ENCODE peak calls at places on chromosomes 13 and 19, in six cellular contexts. I is uterus, M is astrocyte, X is GM06990, A is hepatocyte, E is psoas muscle. J is an unnamed sample. For H3K27me3, the result is how much of the 10 kb centered on the place peaks cover.

GRCh38 chr19:42129399-42130253 is 2.6 kb downstream of the POU2F2 start:
- DNase-seq in I (no peak), M (no peak), X (peak), A (no peak), E (peak), J (peak)

GRCh38 chr13:25752957-25753540 is 298.8 kb downstream of the SHISA2 start:
- DNase-seq in I (peak), M (peak), X (no peak), A (peak), E (peak), J (peak)

GRCh38 chr19:46371371-46371901 is 24.5 kb downstream of the PPP5C start:
- DNase-seq in I (no peak), M (no peak), X (no peak), A (no peak), E (no peak), J (no peak)

GRCh38 chr13:73985789-73986188 is 148.4 kb downstream of the KLF12 start:
- DNase-seq in I (no peak), M (no peak), X (no peak), A (no peak), E (no peak), J (no peak)

GRCh38 chr13:112954488-112955270 is 14.3 kb upstream of the MCF2L start:
- DNase-seq in I (no peak), M (no peak), X (no peak), A (no peak), E (no peak), J (no peak)

GRCh38 chr13:32195713-32196112 is 119.5 kb downstream of the ZAR1L start:
- DNase-seq in I (no peak), M (no peak), X (no peak), A (no peak), E (no peak), J (no peak)

GRCh38 chr19:41308450-41309224 is 1.3 kb upstream of the CCDC97 start:
- DNase-seq in I (peak), M (peak), X (peak), A (peak), E (peak), J (peak)

GRCh38 chr13:60135344-60135743 is 28.4 kb downstream of the DIAPH3 start:
- DNase-seq in I (no peak), M (no peak), X (no peak), A (no peak), E (no peak), J (no peak)

GRCh38 chr13:71169125-71169524 is 697.9 kb downstream of the DACH1 start:
- DNase-seq in I (no peak), M (peak), X (no peak), A (no peak), E (no peak), J (no peak)

GRCh38 chr13:84192125-84192524 is 309.9 kb upstream of the SLITRK1 start:
- DNase-seq in I (no peak), M (peak), X (no peak), A (peak), E (no peak), J (no peak)

GRCh38 chr13:113746143-113746525 is 12.9 kb upstream of the TMEM255B start:
- DNase-seq in I (no peak), M (no peak), X (no peak), A (peak), E (no peak), J (no peak)

GRCh38 chr19:47836038-47836437 is 14.3 kb downstream of the CRX start:
- DNase-seq in I (no peak), M (no peak), X (no peak), A (no peak), E (no peak), J (no peak)

GRCh38 chr13:67369895-67370660 is 139.9 kb upstream of the PCDH9 start:
- DNase-seq in I (no peak), M (peak), X (no peak), A (peak), E (no peak), J (no peak)

GRCh38 chr13:50691682-50692263 is 151.7 kb downstream of the DLEU7 start:
- DNase-seq in I (no peak), M (peak), X (no peak), A (no peak), E (no peak), J (no peak)

GRCh38 chr13:50692396-50692915 is 151.0 kb downstream of the DLEU7 start:
- DNase-seq in I (no peak), M (peak), X (no peak), A (no peak), E (no peak), J (no peak)

GRCh38 chr13:50691176-50691681 is 152.3 kb downstream of the DLEU7 start:
- DNase-seq in I (no peak), M (peak), X (no peak), A (no peak), E (no peak), J (peak)

GRCh38 chr13:50687545-50687944 is 155.9 kb downstream of the DLEU7 start:
- DNase-seq in I (no peak), M (no peak), X (no peak), A (no peak), E (no peak), J (no peak)

DNA sequence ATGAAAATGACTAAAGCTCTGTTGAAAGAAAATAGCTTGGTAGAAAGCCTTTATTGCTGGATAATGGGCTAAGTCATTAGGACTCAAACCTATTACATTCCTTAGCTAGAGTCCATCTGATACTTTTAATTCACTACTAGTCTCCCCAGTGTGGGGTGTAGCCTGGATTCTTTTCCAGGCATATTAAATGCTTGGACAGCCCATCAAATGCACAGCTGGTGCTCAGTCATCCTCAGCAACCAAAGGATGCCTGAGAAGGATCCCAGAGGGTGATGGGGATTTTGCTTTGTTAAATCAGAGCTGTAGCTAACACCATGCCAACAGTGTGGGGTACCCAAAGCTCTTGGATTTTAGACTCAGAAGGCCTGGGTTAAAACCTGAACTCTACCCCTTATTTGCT is 153.5 kb downstream of the DLEU7 start:
- DNase-seq in I (no peak), M (no peak), X (no peak), A (no peak), E (no peak), J (no peak)
- H3K27me3 ChIP-seq in I (under half), M (under half), X (under half), A (under half), E (under half), J (under half)

DNA sequence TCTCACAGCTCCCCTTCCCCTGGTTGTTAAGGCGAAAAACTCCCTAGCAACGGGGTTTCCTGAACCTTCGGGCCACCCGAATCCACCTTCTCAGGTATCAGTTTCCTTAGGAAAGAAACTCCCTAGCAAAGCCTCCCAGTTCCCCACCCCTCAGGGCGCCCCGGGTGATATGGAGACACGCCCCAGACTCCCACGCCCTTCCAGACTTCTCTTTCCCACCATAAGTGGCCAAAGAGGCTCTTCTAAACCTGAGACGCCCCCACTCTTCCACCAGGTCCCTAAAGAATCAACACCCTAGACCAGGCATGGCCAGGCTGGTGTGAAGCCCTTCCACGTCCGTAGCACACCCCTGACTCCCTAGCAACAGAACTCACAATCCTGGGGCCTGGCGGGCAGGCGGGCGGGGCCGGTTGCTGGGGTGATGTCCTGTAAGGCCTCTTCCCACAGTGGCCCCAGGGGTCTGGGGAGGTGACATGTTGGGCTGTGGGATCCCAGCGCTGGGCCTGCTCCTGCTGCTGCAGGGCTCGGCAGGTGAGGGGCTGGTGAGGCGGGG is at the start of gene TMEM190:
- DNase-seq in I (no peak), M (no peak), X (no peak), A (no peak), E (no peak), J (no peak)
- H3K27me3 ChIP-seq in I (under half), M (under half), X (under half), A (under half), E (under half), J (under half)

GRCh38 chr13:20149762-20150161 is 11.1 kb downstream of the GJA3 start:
- DNase-seq in I (no peak), M (no peak), X (no peak), A (no peak), E (no peak), J (no peak)

GRCh38 chr13:20151016-20151415 is 9.8 kb downstream of the GJA3 start:
- DNase-seq in I (no peak), M (no peak), X (no peak), A (no peak), E (no peak), J (no peak)

GRCh38 chr13:20146381-20146780 is 14.5 kb downstream of the GJA3 start:
- DNase-seq in I (no peak), M (no peak), X (no peak), A (no peak), E (no peak), J (no peak)

GRCh38 chr13:20150561-20150960 is 10.3 kb downstream of the GJA3 start:
- DNase-seq in I (no peak), M (no peak), X (no peak), A (no peak), E (no peak), J (no peak)

GRCh38 chr13:20148501-20149183 is 12.2 kb downstream of the GJA3 start:
- DNase-seq in I (no peak), M (no peak), X (no peak), A (no peak), E (no peak), J (no peak)
- H3K27me3 ChIP-seq in I (under half), M (under half), X (under half), A (under half), E (under half), J (under half)

GRCh38 chr13:34243396-34243795 is 425.4 kb downstream of the RFC3 start:
- DNase-seq in I (no peak), M (no peak), X (no peak), A (no peak), E (no peak), J (no peak)

GRCh38 chr13:34249546-34249945 is 431.6 kb downstream of the RFC3 start:
- DNase-seq in I (no peak), M (no peak), X (no peak), A (no peak), E (no peak), J (no peak)

GRCh38 chr13:34247596-34247995 is 429.6 kb downstream of the RFC3 start:
- DNase-seq in I (no peak), M (no peak), X (no peak), A (no peak), E (no peak), J (no peak)

GRCh38 chr13:34250151-34250550 is 432.2 kb downstream of the RFC3 start:
- DNase-seq in I (no peak), M (peak), X (no peak), A (no peak), E (no peak), J (no peak)

DNA sequence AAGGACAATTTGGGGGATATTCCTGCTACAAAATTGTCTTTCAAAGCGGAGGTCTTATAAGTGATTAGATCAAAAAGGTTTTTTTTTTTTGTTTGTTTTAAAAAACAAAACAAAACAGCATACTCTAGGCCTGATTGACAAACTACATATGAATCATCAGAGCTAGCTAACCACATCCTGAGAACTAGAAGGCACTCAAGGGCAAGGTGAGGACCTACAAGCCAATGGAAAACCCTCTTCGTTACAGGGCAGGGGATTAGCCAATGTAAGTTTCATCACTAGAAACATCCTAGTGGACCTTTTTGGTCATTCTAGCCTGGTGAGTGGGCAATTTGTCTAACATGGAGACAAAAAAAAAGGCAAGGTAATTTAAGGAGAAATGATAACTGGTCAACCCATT is 428.6 kb downstream of the RFC3 start:
- DNase-seq in I (no peak), M (no peak), X (no peak), A (no peak), E (no peak), J (no peak)
- H3K27me3 ChIP-seq in I (under half), M (under half), X (under half), A (under half), E (under half), J (under half)

GRCh38 chr19:50719566-50719965 is at the start of gene SHANK1:
- DNase-seq in I (no peak), M (no peak), X (no peak), A (no peak), E (no peak), J (no peak)

GRCh38 chr19:50719119-50719435 is 525 bp downstream of the SHANK1 start:
- DNase-seq in I (no peak), M (no peak), X (no peak), A (no peak), E (no peak), J (no peak)

GRCh38 chr19:50717026-50717723 is 2.4 kb downstream of the SHANK1 start:
- DNase-seq in I (no peak), M (no peak), X (no peak), A (no peak), E (peak), J (no peak)

GRCh38 chr19:50717891-50718254 is 1.7 kb downstream of the SHANK1 start:
- DNase-seq in I (no peak), M (no peak), X (no peak), A (no peak), E (no peak), J (no peak)

GRCh38 chr19:50718255-50719118 is 1.1 kb downstream of the SHANK1 start:
- DNase-seq in I (no peak), M (no peak), X (no peak), A (no peak), E (peak), J (no peak)
- H3K27me3 ChIP-seq in I (under half), M (under half), X (under half), A (under half), E (under half), J (half or more)

GRCh38 chr13:20161951-20162300 is 1.1 kb upstream of the GJA3 start:
- DNase-seq in I (no peak), M (no peak), X (no peak), A (no peak), E (no peak), J (no peak)

GRCh38 chr13:20157387-20157786 is 3.5 kb downstream of the GJA3 start:
- DNase-seq in I (no peak), M (no peak), X (no peak), A (no peak), E (no peak), J (no peak)

GRCh38 chr13:20159646-20160345 is 1.1 kb downstream of the GJA3 start:
- DNase-seq in I (no peak), M (peak), X (no peak), A (no peak), E (no peak), J (no peak)

GRCh38 chr13:20160346-20161274 is at the start of gene GJA3:
- DNase-seq in I (no peak), M (peak), X (peak), A (peak), E (no peak), J (no peak)

DNA sequence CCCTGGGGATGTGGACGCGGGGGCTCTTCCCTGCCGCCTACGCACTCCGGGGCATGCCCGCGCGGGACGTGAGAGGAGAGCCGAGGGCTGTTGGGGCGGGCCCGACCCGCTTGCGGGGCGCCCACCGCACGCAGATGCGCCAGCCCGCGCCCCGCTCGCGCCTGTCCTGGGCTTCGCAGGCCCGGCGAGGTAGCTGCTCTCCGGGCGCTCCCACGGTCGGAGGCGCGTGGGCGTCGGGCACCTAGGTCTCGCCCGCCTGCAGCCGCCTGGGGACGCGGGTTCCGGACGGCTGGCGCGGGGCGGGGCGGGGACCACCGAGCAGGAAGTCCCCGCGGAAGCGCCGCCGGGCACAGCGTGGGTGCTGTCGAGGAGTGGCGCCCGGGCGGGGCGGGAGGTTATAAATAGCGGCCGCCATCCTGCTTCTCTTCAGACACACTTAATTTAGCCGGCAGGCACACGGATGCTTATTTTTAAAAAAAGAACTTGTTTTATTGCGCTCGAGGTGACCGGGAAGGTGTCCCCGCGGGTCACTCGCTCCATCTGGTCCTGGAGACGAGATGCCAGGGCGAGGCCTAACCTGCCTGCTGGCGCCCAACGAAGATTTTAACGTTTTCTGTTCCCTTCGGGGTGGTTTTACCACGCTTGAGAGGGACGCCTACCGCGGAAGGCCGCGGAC is 561 bp upstream of the GJA3 start:
- DNase-seq in I (no peak), M (no peak), X (peak), A (peak), E (no peak), J (no peak)
- H3K27me3 ChIP-seq in I (under half), M (under half), X (under half), A (half or more), E (under half), J (under half)

GRCh38 chr19:50648659-50649058 is 586 bp upstream of the C19orf81 start:
- DNase-seq in I (no peak), M (no peak), X (no peak), A (no peak), E (no peak), J (no peak)

GRCh38 chr19:50644315-50644915 is 4.7 kb upstream of the SYT3 start:
- DNase-seq in I (no peak), M (no peak), X (no peak), A (no peak), E (no peak), J (no peak)

GRCh38 chr19:50646074-50646807 is 3.0 kb upstream of the C19orf81 start:
- DNase-seq in I (no peak), M (no peak), X (no peak), A (peak), E (no peak), J (no peak)

GRCh38 chr19:50647879-50648615 is 1.2 kb upstream of the C19orf81 start:
- DNase-seq in I (no peak), M (no peak), X (no peak), A (no peak), E (no peak), J (no peak)

GRCh38 chr19:50645107-50645506 is 4.1 kb upstream of the C19orf81 start:
- DNase-seq in I (no peak), M (no peak), X (no peak), A (no peak), E (no peak), J (no peak)
- H3K27me3 ChIP-seq in I (under half), M (under half), X (under half), A (under half), E (under half), J (under half)

DNA sequence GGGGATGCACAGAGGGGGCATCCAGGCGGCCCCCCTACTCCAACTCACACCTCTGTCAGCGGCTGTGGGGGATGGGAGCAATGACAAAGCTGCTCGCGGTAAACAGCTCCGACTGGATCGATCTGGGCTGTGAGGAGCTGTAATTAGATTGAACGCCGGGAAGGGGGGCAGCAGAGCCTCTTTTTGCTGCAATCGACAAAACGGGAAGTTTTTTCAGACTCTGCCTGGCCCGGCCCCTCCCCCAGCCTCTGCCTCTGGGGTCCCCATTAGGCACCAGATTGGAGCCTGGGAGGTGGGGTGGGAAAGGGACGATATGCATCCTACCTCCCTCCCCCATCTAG is 16.3 kb downstream of the ONECUT3 start:
- DNase-seq in I (no peak), M (no peak), X (no peak), A (no peak), E (no peak), J (no peak)
- H3K27me3 ChIP-seq in I (under half), M (under half), X (under half), A (half or more), E (under half), J (half or more)

GRCh38 chr19:6791237-6791636 is 18.7 kb downstream of the VAV1 start:
- DNase-seq in I (no peak), M (no peak), X (no peak), A (no peak), E (no peak), J (no peak)
- H3K27me3 ChIP-seq in I (under half), M (under half), X (under half), A (under half), E (under half), J (under half)

GRCh38 chr19:4473708-4474503 is 1.8 kb downstream of the HDGFL2 start:
- DNase-seq in I (no peak), M (no peak), X (no peak), A (no peak), E (no peak), J (no peak)

GRCh38 chr19:4474504-4475136 is 2.5 kb downstream of the HDGFL2 start:
- DNase-seq in I (no peak), M (peak), X (no peak), A (peak), E (no peak), J (no peak)

GRCh38 chr19:4472174-4472974 is at the start of gene HDGFL2:
- DNase-seq in I (no peak), M (no peak), X (no peak), A (no peak), E (peak), J (no peak)

GRCh38 chr19:4471400-4472173 is 510 bp upstream of the HDGFL2 start:
- DNase-seq in I (peak), M (peak), X (peak), A (peak), E (peak), J (peak)

GRCh38 chr19:4473011-4473410 is 914 bp downstream of the HDGFL2 start:
- DNase-seq in I (no peak), M (no peak), X (no peak), A (no peak), E (no peak), J (no peak)
- H3K27me3 ChIP-seq in I (under half), M (under half), X (under half), A (under half), E (under half), J (under half)

J was measured in MM.1S.